ENCODE peak calls at places on chromosomes 6 and 20, in four cellular contexts. X is Calu3; U is naive thymus-derived CD8-positive, alpha-beta T cell; S is Panc1. C is an unnamed sample.

GRCh38 chr6:28269492-28269891 is 2.5 kb downstream of the ZSCAN26 start:
- DNase-seq in U (no peak), X (no peak), S (peak; percentile 56), C (no peak)

GRCh38 chr6:95248501-95248900 is 328.8 kb upstream of the MANEA start:
- DNase-seq in U (no peak), S (no peak), X (no peak), C (no peak)

GRCh38 chr6:30219244-30219643 is 6.0 kb upstream of the TRIM26 start:
- DNase-seq in U (peak; percentile 46), S (peak; percentile 48), X (peak; percentile 78), C (peak; percentile 38)

GRCh38 chr6:41503841-41504525 is 42.2 kb upstream of the FOXP4 start:
- DNase-seq in X (no peak), U (no peak), S (no peak), C (no peak)

GRCh38 chr6:39021779-39022178 is 26.8 kb upstream of the GLP1R start:
- DNase-seq in X (no peak), U (no peak), S (no peak), C (no peak)

GRCh38 chr6:35723587-35723986 is 13.2 kb upstream of the ARMC12 start:
- DNase-seq in U (no peak), X (no peak), S (no peak), C (no peak)

GRCh38 chr6:30263734-30264133 is 50.5 kb upstream of the TRIM26 start:
- DNase-seq in U (no peak), X (no peak), S (no peak), C (no peak)

GRCh38 chr6:124742971-124743370 is 219.3 kb upstream of the RNF217 start:
- DNase-seq in X (no peak), U (no peak), S (no peak), C (no peak)

GRCh38 chr6:30685977-30686907 is at the start of gene PPP1R18:
- DNase-seq in U (peak; percentile 52), S (no peak), X (peak; percentile 63), C (peak; percentile 66)

GRCh38 chr20:34412453-34412852 is 49.4 kb downstream of the ITCH start:
- DNase-seq in S (no peak), U (no peak), X (no peak), C (no peak)

GRCh38 chr20:38217791-38218565 is 42.6 kb downstream of the KIAA1755 start:
- DNase-seq in X (peak; percentile 77), S (no peak), U (no peak), C (peak; percentile 25)

GRCh38 chr20:25249198-25249931 is 1.5 kb downstream of the PYGB start:
- DNase-seq in S (no peak), U (no peak), X (no peak), C (no peak)

GRCh38 chr6:155162682-155163081 is 101.1 kb upstream of the CLDN20 start:
- DNase-seq in X (no peak), U (no peak), S (no peak), C (no peak)

GRCh38 chr6:71289039-71289801 is 609 bp downstream of the OGFRL1 start:
- DNase-seq in S (no peak), X (peak; percentile 37), U (peak; percentile 35), C (no peak)

GRCh38 chr6:169854813-169855212 is 103.4 kb downstream of the ERMARD start:
- DNase-seq in U (no peak), X (no peak), S (no peak), C (no peak)

GRCh38 chr6:14196029-14196428 is 78.5 kb downstream of the CD83 start:
- DNase-seq in U (no peak), S (no peak), X (no peak), C (no peak)

GRCh38 chr6:35465646-35466045 is 2.6 kb upstream of the RPL10A start:
- DNase-seq in U (no peak), X (no peak), S (no peak), C (no peak)

GRCh38 chr6:14966111-14966901 is 279.6 kb upstream of the JARID2 start:
- DNase-seq in S (no peak), X (no peak), U (no peak), C (no peak)

GRCh38 chr20:9474835-9475413 is 39.5 kb upstream of the LAMP5 start:
- DNase-seq in X (no peak), S (no peak), U (no peak), C (no peak)

GRCh38 chr6:33787336-33787953 is 1.5 kb downstream of the LEMD2 start:
- DNase-seq in U (no peak), S (no peak), X (no peak), C (no peak)

GRCh38 chr20:49765413-49765736 is 47.3 kb upstream of the SLC9A8 start:
- DNase-seq in U (no peak), X (no peak), S (no peak), C (no peak)

GRCh38 chr6:158686791-158687381 is 37.0 kb downstream of the SYTL3 start:
- DNase-seq in X (no peak), S (no peak), U (peak; percentile 80), C (no peak)

GRCh38 chr6:12077021-12077420 is 64.9 kb downstream of the HIVEP1 start:
- DNase-seq in U (no peak), X (no peak), S (no peak), C (no peak)

GRCh38 chr6:56852249-56852606 is 102.7 kb upstream of the BEND6 start:
- DNase-seq in S (no peak), X (no peak), U (no peak), C (no peak)

GRCh38 chr6:136429264-136429663 is 121.0 kb downstream of the MAP7 start:
- DNase-seq in X (no peak), U (no peak), S (no peak), C (no peak)